ENCODE peak calls at places on chromosome 2, in four cellular contexts. B is adipocyte, R is tibial artery, L is cardiac muscle cell. I is an unnamed sample.

GRCh38 chr2:97732436-97733340 is 19.3 kb downstream of the ZAP70 start:
- DNase-seq in B (no peak), L (no peak), R (no peak), I (peak)

GRCh38 chr2:95312543-95313205 is 15.5 kb downstream of the KCNIP3 start:
- DNase-seq in L (no peak), R (no peak), B (no peak), I (no peak)

GRCh38 chr2:164430166-164430783 is 191.0 kb downstream of the GRB14 start:
- DNase-seq in B (peak), L (peak), R (peak), I (no peak)

GRCh38 chr2:3523551-3524041 is 4.3 kb upstream of the ADI1 start:
- DNase-seq in B (peak), L (peak), R (no peak), I (no peak)

GRCh38 chr2:43455735-43456642 is 139.8 kb downstream of the THADA start:
- DNase-seq in B (no peak), L (peak), R (no peak), I (no peak)

GRCh38 chr2:132849118-132849517 is 179.1 kb upstream of the LYPD1 start:
- DNase-seq in L (peak), B (peak), R (no peak), I (no peak)

GRCh38 chr2:39704540-39704939 is 38.8 kb downstream of the TMEM178A start:
- DNase-seq in L (no peak), B (no peak), R (no peak), I (no peak)

GRCh38 chr2:34570266-34570872 is 971.3 kb upstream of the FAM98A start:
- DNase-seq in R (no peak), L (no peak), B (peak), I (no peak)

GRCh38 chr2:239770240-239770639 is 254.9 kb downstream of the NDUFA10 start:
- DNase-seq in L (no peak), R (no peak), B (no peak), I (no peak)

GRCh38 chr2:161418275-161418714 is 2.2 kb downstream of the TBR1 start:
- DNase-seq in R (no peak), B (no peak), L (no peak), I (no peak)
- H3K4me3 ChIP-seq in R (no peak), B (peak), L (peak), I (peak)

DNA sequence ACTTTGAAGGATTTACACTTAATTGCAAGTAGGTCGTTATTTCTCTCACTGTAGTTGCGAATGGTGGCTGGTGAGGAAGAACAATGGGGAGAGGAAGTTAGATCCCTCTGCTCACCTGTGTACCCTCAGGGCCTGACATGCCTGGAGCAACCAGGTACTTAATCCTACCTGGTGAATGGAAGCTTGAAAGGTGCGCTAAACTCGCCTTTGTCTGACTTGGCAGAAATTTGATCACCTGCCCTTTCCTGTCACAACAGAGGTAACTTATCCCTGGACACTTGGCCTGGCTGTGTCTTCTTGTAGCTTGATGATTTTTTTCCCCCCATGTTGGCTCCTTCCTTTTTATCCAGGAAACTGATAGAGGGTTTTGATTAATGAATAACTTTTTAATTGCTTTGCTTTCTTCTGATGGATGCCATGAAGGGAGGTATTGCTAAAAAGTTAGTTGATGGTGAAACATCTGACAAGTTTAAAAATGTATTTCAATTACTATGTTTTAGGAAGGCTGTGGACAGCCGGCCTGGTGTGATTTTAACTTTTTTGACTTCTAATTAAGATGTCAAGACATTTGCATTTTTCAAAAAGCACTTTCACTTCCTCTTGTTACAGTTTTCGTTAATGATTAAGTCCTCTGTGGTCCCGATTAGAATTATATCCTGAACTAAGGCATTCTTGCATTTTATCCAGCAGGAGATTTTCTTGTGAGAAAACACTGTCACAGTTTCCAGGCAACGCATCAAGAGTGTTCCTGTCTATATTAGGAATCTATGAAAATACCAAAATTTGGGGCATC is 9.2 kb downstream of the SGPP2 start:
- DNase-seq in R (no peak), B (no peak), L (no peak), I (no peak)
- H3K4me3 ChIP-seq in R (no peak), B (no peak), L (no peak), I (no peak)

GRCh38 chr2:47271054-47272000 is 116.2 kb upstream of the STPG4 start:
- DNase-seq in B (no peak), R (no peak), L (no peak), I (no peak)

GRCh38 chr2:47270421-47270820 is 115.3 kb upstream of the STPG4 start:
- DNase-seq in L (peak), B (no peak), R (no peak), I (no peak)

GRCh38 chr2:47272905-47273758 is 118.0 kb upstream of the STPG4 start:
- DNase-seq in L (no peak), R (no peak), B (no peak), I (no peak)

GRCh38 chr2:47274054-47274779 is 119.1 kb upstream of the STPG4 start:
- DNase-seq in B (peak), L (peak), R (no peak), I (no peak)

DNA sequence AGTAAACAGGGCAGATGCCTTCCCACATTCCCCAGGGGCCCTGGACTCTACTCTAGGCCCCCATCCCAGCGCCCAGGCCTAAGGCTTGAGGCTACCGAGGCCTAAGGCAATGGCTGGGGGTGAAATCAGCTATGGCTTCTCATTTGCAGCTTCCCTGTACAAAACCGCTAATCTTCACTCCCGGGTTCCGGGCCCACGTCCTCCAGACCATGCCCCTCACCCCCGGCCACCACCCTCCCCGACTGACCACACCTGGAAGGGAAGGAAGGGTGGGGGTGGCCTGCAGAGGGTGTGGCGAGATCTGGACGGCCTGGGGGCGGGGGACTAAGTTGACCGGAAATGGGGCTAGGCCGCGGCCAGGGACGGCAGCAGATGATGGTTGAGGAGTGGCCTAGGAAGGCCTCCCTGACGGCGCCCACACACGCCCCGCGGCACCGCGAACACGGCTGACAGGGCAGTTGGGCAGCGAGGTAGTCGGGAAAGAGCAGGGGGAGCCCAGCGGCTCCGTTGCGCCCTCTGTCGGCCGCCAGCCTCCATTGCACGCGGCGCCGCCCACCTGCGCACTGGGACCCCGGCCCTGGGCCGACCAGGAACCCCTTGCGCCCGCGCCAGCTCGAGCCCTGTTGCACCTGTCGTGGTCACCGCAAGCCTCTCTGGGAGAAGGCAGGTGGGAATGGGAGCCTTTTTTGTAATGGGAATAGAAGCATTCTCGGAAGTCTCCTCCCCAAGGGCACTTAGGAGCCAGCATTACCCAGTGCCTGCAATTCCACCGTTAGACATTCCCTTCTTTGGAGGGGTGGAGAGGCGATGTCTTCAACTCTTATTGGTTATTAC is 117.1 kb upstream of the STPG4 start:
- DNase-seq in L (peak), R (peak), B (peak), I (peak)
- H3K4me3 ChIP-seq in L (no peak), R (peak), B (peak), I (peak)

DNA sequence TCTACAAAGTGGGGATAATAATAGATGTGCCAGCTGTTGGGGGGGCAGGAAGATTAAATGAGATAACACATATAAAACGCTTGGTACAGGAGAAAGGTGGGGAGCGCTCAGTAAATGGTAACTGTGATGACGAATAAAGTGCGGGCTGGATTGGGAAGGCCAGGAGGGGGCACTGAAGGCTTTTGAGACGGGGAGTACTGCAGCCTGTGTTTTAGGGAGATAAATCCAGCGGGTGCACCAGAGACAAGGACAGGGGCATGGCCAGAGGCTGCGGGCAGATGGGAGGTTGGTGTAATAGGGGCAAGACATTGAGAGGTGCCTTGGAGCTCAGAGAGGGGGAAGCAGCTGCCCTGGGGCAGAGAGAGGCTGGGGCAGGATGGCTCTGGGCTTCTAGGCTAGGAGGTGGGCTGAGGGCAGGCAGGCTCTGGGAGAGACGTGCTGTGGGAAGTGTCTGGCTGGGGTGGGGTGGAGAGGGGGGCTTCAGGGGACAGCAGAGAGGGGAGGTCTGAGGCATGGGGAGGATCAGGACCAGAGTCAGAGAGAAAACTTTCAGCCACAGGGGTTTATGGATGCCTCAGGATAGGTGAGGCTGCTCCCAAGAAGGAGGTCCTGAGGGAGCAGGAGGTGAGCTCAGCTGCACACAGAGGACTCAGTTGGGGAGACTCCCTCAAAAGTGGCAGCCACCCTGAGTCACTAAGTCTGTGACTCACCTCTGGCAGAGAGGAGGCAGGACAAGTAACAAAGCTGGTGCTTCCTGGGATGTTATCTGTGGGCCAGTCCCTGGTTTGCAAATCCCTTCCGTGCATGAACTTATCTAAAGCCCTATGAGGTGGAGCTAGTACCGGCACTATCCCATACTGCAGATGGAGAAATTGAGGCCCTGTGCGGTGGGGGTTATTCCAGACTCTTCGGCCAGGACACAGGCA is 18.9 kb downstream of the TEX44 start:
- DNase-seq in R (peak), B (peak), L (peak), I (no peak)
- H3K4me3 ChIP-seq in R (no peak), B (no peak), L (no peak), I (no peak)

GRCh38 chr2:18976112-18976961 is 382.1 kb downstream of the OSR1 start:
- DNase-seq in R (peak), L (peak), B (peak), I (no peak)
- H3K4me3 ChIP-seq in R (peak), L (no peak), B (peak), I (peak)

GRCh38 chr2:134574610-134575332 is 144.0 kb downstream of the TMEM163 start:
- DNase-seq in L (no peak), B (no peak), R (no peak), I (no peak)

GRCh38 chr2:134576478-134576877 is 142.3 kb downstream of the TMEM163 start:
- DNase-seq in R (no peak), L (no peak), B (no peak), I (no peak)

GRCh38 chr2:134572996-134573395 is 145.8 kb downstream of the TMEM163 start:
- DNase-seq in R (no peak), B (no peak), L (no peak), I (no peak)

GRCh38 chr2:134575888-134576287 is 142.9 kb downstream of the TMEM163 start:
- DNase-seq in B (no peak), R (no peak), L (no peak), I (no peak)

GRCh38 chr2:134573724-134574123 is 145.1 kb downstream of the TMEM163 start:
- DNase-seq in R (no peak), L (no peak), B (no peak), I (no peak)
- H3K4me3 ChIP-seq in R (no peak), L (no peak), B (no peak), I (no peak)

DNA sequence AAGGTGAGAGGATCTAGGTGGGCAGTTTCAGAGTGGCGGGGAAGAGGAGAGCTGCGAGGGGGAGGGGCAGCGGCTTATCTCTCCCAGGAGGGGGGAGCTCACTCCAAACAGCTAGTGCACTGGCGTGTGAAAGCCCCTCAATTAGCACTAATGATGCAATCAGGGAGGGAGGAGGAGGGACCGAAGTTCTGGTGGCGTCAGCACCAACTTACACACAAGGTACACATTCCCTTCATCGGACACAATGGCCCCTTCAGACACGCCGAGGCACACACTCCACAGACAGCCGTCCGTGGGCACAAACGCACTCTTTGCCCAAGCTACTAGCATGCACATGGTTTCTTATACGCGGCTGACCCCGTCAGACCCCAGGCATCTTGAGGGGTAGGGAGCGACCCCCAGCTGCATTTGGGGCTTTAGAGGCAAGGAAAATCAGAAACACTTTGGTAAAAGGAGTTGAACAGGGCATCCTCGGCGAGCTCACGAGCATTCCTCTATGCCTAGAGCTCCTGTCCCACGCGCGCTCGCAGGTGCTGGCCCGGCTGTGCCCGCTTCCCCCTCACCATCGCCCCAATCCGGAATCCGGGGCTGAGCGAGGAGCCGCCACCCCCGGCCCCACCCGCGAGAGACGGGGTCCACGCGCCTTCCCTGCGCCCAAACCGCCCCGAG is 868 bp upstream of the PKDCC start:
- DNase-seq in R (no peak), B (no peak), L (peak), I (no peak)
- H3K4me3 ChIP-seq in R (peak), B (peak), L (peak), I (peak)

DNA sequence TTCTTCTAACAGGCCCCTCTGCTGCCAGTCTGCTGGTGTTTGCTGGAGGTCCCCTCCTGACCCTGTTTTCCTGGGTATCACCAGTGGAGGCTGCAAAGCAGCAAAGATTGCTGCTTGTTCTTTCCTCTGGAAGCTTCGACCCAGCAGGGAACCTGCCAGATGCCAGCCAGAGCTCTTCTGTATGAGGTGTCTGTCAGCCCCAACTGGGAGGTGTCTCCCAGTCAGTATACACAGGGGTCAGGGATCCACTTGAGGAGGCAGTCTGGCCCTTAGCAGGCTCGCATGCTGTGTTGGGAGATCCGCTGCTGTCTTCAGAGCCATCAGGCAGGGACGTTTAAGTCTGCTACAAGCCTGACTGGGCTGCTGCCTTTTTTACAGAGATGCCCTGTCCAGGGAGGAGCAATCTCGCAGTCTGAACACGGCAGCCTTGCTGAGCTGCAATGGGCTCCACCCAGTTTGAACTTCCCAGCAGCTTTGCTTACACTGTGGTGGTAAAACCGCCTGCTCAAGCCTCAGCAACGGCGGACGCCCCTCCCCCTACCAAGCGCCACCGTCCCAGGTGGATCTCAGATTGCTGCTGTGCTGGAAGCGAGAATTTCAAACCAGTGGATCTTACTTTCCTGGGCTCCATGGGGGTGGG is 29.9 kb downstream of the CHCHD5 start:
- DNase-seq in B (no peak), L (no peak), R (no peak), I (no peak)
- H3K4me3 ChIP-seq in B (no peak), L (no peak), R (no peak), I (no peak)

GRCh38 chr2:215899111-215900074 is 114.0 kb downstream of the MREG start:
- DNase-seq in L (peak), R (no peak), B (peak), I (no peak)
- H3K4me3 ChIP-seq in L (no peak), R (no peak), B (peak), I (no peak)